ENCODE peak calls at places on chromosomes 11 and 22, in eight cellular contexts. F is Caco-2, E is psoas muscle, B is BJ, W is nephron progenitor cell, K is testis, D is GM20000, I is NB4. M is an unnamed sample.

GRCh38 chr11:88326112-88326511 is 11.4 kb downstream of the CTSC start:
- DNase-seq in F (no peak), E (no peak), B (no peak), W (no peak), K (no peak), D (no peak), I (no peak), M (no peak)

GRCh38 chr11:66333220-66333877 is 2.9 kb downstream of the RIN1 start:
- DNase-seq in F (no peak), E (peak), B (no peak), W (no peak), K (no peak), D (no peak), I (no peak), M (no peak)

GRCh38 chr11:43803766-43804165 is 76.9 kb upstream of the ALKBH3 start:
- DNase-seq in F (no peak), E (no peak), B (no peak), W (no peak), K (no peak), D (no peak), I (no peak), M (no peak)

GRCh38 chr11:107623183-107623582 is 32.2 kb downstream of the ELMOD1 start:
- DNase-seq in F (no peak), E (peak), B (no peak), W (no peak), K (no peak), D (no peak), I (no peak), M (no peak)

GRCh38 chr11:12433571-12434061 is 56.2 kb downstream of the PARVA start:
- DNase-seq in F (no peak), E (no peak), B (peak), W (no peak), K (no peak), D (no peak), I (no peak), M (no peak)

GRCh38 chr22:39115976-39116621 is 19.1 kb downstream of the APOBEC3H start:
- DNase-seq in F (no peak), E (peak), B (no peak), W (no peak), K (no peak), D (no peak), I (no peak), M (no peak)

GRCh38 chr11:69443968-69444364 is 37.5 kb upstream of the LINC01488 start:
- DNase-seq in F (no peak), E (no peak), B (no peak), W (no peak), K (no peak), D (no peak), I (no peak), M (no peak)

GRCh38 chr11:91158901-91159537 is 936.2 kb upstream of the CHORDC1 start:
- DNase-seq in F (no peak), E (no peak), B (no peak), W (no peak), K (no peak), D (no peak), I (no peak), M (no peak)

GRCh38 chr11:35121326-35121865 is 17.6 kb upstream of the CD44 start:
- DNase-seq in F (no peak), E (no peak), B (no peak), W (no peak), K (no peak), D (no peak), I (no peak), M (no peak)

GRCh38 chr11:10493041-10493663 is 38.1 kb downstream of the AMPD3 start:
- DNase-seq in F (no peak), E (no peak), B (no peak), W (no peak), K (no peak), D (no peak), I (no peak), M (no peak)

GRCh38 chr11:100676901-100677300 is 10.2 kb upstream of the ARHGAP42 start:
- DNase-seq in F (no peak), E (no peak), B (no peak), W (no peak), K (no peak), D (no peak), I (no peak), M (no peak)

GRCh38 chr11:16607675-16608644 is 130.5 kb upstream of the C11orf58 start:
- DNase-seq in F (peak), E (peak), B (no peak), W (peak), K (peak), D (peak), I (no peak), M (peak)

GRCh38 chr11:46675288-46675851 is 25.0 kb downstream of the ARHGAP1 start:
- DNase-seq in F (no peak), E (peak), B (peak), W (no peak), K (no peak), D (no peak), I (no peak), M (no peak)

GRCh38 chr22:45602824-45603301 is 68.8 kb upstream of the ATXN10 start:
- DNase-seq in F (peak), E (no peak), B (peak), W (no peak), K (peak), D (no peak), I (peak), M (no peak)

GRCh38 chr11:47272706-47273105 is 2.8 kb downstream of the MADD start:
- DNase-seq in F (no peak), E (no peak), B (no peak), W (no peak), K (no peak), D (no peak), I (peak), M (no peak)

GRCh38 chr22:24420072-24420976 is 7.1 kb upstream of the ADORA2A start:
- DNase-seq in F (peak), E (peak), B (no peak), W (no peak), K (no peak), D (no peak), I (no peak), M (no peak)

GRCh38 chr11:117300301-117300700 is 9.2 kb downstream of the BACE1-AS start:
- DNase-seq in F (no peak), E (no peak), B (no peak), W (peak), K (peak), D (no peak), I (no peak), M (no peak)

GRCh38 chr11:85170184-85170583 is 457.0 kb downstream of the DLG2 start:
- DNase-seq in F (peak), E (no peak), B (no peak), W (no peak), K (no peak), D (no peak), I (no peak), M (no peak)

GRCh38 chr22:33932997-33933396 is 12.7 kb upstream of the LARGE1 start:
- DNase-seq in F (no peak), E (no peak), B (no peak), W (no peak), K (no peak), D (no peak), I (no peak), M (no peak)

GRCh38 chr11:86116386-86116726 is 47.5 kb upstream of the PICALM start:
- DNase-seq in F (no peak), E (no peak), B (no peak), W (no peak), K (no peak), D (peak), I (no peak), M (peak)

GRCh38 chr22:45033136-45033535 is 23.3 kb upstream of the PHF21B start:
- DNase-seq in F (no peak), E (no peak), B (no peak), W (no peak), K (no peak), D (no peak), I (no peak), M (no peak)

GRCh38 chr11:105769627-105770026 is 159.8 kb downstream of the GRIA4 start:
- DNase-seq in F (no peak), E (no peak), B (no peak), W (no peak), K (no peak), D (no peak), I (no peak), M (no peak)

GRCh38 chr11:73466643-73467042 is 90.4 kb downstream of the RELT start:
- DNase-seq in F (no peak), E (no peak), B (no peak), W (no peak), K (no peak), D (no peak), I (no peak), M (no peak)
- TF ChIP-seq CTCF in F (no peak), E (no peak), B (no peak), W (no peak), K (no peak), D (no peak), I (no peak), M (no peak)

GRCh38 chr22:17095538-17095937 is 10.7 kb downstream of the IL17RA start:
- DNase-seq in F (peak), E (no peak), B (no peak), W (peak), K (no peak), D (no peak), I (peak), M (no peak)
- TF ChIP-seq CTCF in F (peak), E (no peak), B (peak), W (peak), K (no peak), D (no peak), I (peak), M (no peak)

GRCh38 chr22:43273902-43274484 is 69.2 kb downstream of the SCUBE1 start:
- DNase-seq in F (peak), E (no peak), B (no peak), W (peak), K (peak), D (peak), I (peak), M (peak)
- TF ChIP-seq CTCF in F (peak), E (peak), B (peak), W (peak), K (peak), D (peak), I (peak), M (peak)

DNA sequence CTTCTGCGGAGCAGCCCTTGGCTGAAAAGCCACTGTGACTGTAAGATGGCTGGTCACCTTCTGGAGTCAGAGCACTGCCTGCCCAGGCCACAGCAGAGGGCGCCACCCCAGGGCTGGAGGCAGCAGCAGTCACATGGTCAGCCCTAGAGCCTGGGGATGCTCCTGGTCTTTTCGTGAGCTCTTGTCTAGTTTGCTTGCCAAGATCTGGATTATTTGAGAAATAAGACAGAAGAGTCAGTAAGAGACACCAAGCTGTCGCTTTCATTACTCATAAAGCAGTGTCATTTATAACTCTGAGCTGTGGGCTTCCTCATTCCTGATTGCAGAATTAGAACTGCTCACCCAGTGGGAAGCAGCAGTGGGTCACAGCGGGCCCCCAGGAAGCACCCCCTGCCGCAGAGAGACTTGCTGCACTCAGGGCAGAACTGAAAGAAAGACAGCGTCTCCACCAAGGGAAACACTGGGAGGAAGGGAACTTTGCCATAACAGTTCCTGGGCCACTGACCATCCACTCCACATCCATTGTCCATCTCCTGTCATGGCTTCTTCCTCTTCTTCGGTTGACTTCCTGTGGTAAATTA is 56.7 kb downstream of the PPP6R2 start:
- DNase-seq in F (peak), E (peak), B (peak), W (peak), K (peak), D (peak), I (peak), M (peak)
- TF ChIP-seq CTCF in F (peak), E (peak), B (peak), W (peak), K (no peak), D (peak), I (peak), M (peak)

GRCh38 chr22:49481651-49482399 is 345.8 kb downstream of the BRD1 start:
- DNase-seq in F (no peak), E (no peak), B (no peak), W (peak), K (peak), D (no peak), I (no peak), M (no peak)
- TF ChIP-seq CTCF in F (no peak), E (no peak), B (no peak), W (no peak), K (no peak), D (no peak), I (no peak), M (no peak)

DNA sequence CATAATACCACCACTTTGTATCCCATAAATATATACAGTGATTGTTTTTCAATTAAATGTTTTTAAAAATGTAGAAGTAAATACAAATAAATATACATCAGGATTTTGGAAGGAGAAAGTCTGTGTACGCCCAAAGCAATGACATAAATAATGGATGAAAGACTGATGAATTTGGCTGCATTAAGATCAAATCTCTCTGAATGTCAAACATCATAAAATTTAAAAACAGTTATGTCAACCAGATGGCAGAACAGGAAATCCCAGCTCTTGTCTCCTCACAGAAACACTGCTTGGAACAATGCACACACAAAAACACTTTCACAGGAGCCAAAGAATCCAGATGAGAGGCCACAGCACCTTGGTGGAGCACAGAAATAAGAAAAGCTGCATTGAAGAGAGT is 332.9 kb downstream of the NTM start:
- DNase-seq in F (no peak), E (no peak), B (no peak), W (no peak), K (no peak), D (no peak), I (no peak), M (no peak)
- TF ChIP-seq CTCF in F (no peak), E (no peak), B (no peak), W (no peak), K (no peak), D (no peak), I (no peak), M (no peak)

GRCh38 chr11:27718346-27718852 is 18.1 kb upstream of the BDNF start:
- DNase-seq in F (peak), E (no peak), B (peak), W (peak), K (peak), D (no peak), I (no peak), M (no peak)

GRCh38 chr11:27716850-27717249 is 16.6 kb upstream of the BDNF start:
- DNase-seq in F (no peak), E (no peak), B (no peak), W (no peak), K (no peak), D (no peak), I (no peak), M (no peak)

GRCh38 chr11:27716216-27716615 is 16.0 kb upstream of the BDNF start:
- DNase-seq in F (no peak), E (no peak), B (no peak), W (no peak), K (no peak), D (no peak), I (no peak), M (no peak)

GRCh38 chr11:27717801-27718229 is 17.6 kb upstream of the BDNF start:
- DNase-seq in F (no peak), E (no peak), B (no peak), W (peak), K (no peak), D (no peak), I (no peak), M (no peak)

DNA sequence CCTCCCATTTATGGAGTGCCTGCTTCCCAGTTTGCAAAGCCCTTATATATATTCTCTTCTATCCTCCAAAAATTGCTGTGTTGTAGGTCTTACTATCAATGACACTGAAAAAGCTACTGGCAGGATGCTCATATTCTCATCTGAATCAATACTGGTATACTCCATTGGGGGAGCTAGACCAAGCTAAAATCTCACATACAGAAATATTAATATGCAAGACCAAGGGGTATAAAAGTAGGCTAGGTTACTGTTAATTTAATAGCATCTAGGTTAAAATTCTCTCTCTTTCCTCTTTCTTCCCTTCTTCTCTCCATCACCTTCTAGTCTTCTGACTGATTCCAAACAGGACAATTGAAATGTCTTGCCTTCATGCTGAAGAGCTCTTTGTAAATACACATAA is 17.1 kb upstream of the BDNF start:
- DNase-seq in F (no peak), E (no peak), B (no peak), W (no peak), K (no peak), D (no peak), I (no peak), M (no peak)
- TF ChIP-seq CTCF in F (no peak), E (peak), B (peak), W (peak), K (no peak), D (no peak), I (no peak), M (no peak)